ENCODE peak calls at places on chromosomes 5 and 9, in eight cellular contexts. R is suprapubic skin; G is esophagus squamous epithelium; S is left ventricle myocardium inferior; H is fibroblast of lung; V is CD4-positive, CD25-positive, alpha-beta regulatory T cell; Z is hepatocyte; Y is CD4-positive, alpha-beta memory T cell. O is an unnamed sample.

GRCh38 chr9:116355153-116355827 is 201.7 kb downstream of the PAPPA start:
- DNase-seq in R (no peak), G (no peak), S (no peak), H (peak; percentile 49), V (no peak), Z (peak; percentile 19), Y (no peak), O (no peak)

GRCh38 chr9:96587295-96587694 is 32.3 kb downstream of the CDC14B start:
- DNase-seq in R (no peak), G (no peak), S (no peak), H (no peak), V (no peak), Z (no peak), Y (no peak), O (no peak)

GRCh38 chr5:17180957-17181723 is 36.3 kb upstream of the BASP1 start:
- DNase-seq in R (no peak), G (no peak), S (no peak), H (peak; percentile 93), V (no peak), Z (peak; percentile 81), Y (no peak), O (no peak)

GRCh38 chr5:116572375-116573278 is 2.0 kb downstream of the SEMA6A start:
- DNase-seq in R (peak; percentile 71), G (no peak), S (peak; percentile 39), H (peak; percentile 14), V (no peak), Z (peak; percentile 59), Y (no peak), O (no peak)

GRCh38 chr9:134950811-134951210 is 33.1 kb upstream of the FCN1 start:
- DNase-seq in R (peak; percentile 31), G (no peak), S (no peak), H (no peak), V (no peak), Z (no peak), Y (no peak), O (no peak)

GRCh38 chr9:2602704-2603116 is 18.9 kb upstream of the VLDLR start:
- DNase-seq in R (no peak), G (no peak), S (no peak), H (no peak), V (no peak), Z (peak; percentile 15), Y (no peak), O (no peak)

GRCh38 chr9:75142208-75142607 is 53.9 kb downstream of the OSTF1 start:
- DNase-seq in R (no peak), G (no peak), S (no peak), H (no peak), V (no peak), Z (no peak), Y (no peak), O (no peak)

GRCh38 chr9:3285365-3286161 is 240.2 kb downstream of the RFX3 start:
- DNase-seq in R (no peak), G (no peak), S (no peak), H (no peak), V (no peak), Z (no peak), Y (no peak), O (no peak)

GRCh38 chr9:121995997-121996396 is 97.1 kb downstream of the TTLL11 start:
- DNase-seq in R (no peak), G (no peak), S (no peak), H (no peak), V (no peak), Z (no peak), Y (no peak), O (no peak)

GRCh38 chr5:84445049-84445685 is 60.5 kb upstream of the EDIL3 start:
- DNase-seq in R (no peak), G (no peak), S (no peak), H (no peak), V (no peak), Z (no peak), Y (no peak), O (no peak)

GRCh38 chr5:138360941-138361452 is 8.5 kb downstream of the KDM3B start:
- DNase-seq in R (no peak), G (no peak), S (no peak), H (no peak), V (no peak), Z (no peak), Y (no peak), O (no peak)

GRCh38 chr5:170287532-170287931 is 10.0 kb downstream of the LCP2 start:
- DNase-seq in R (no peak), G (no peak), S (peak; percentile 58), H (peak; percentile 42), V (no peak), Z (no peak), Y (no peak), O (no peak)

GRCh38 chr5:78964889-78965288 is 20.2 kb downstream of the ARSB start:
- DNase-seq in R (no peak), G (no peak), S (no peak), H (peak; percentile 82), V (no peak), Z (peak; percentile 71), Y (no peak), O (no peak)

DNA sequence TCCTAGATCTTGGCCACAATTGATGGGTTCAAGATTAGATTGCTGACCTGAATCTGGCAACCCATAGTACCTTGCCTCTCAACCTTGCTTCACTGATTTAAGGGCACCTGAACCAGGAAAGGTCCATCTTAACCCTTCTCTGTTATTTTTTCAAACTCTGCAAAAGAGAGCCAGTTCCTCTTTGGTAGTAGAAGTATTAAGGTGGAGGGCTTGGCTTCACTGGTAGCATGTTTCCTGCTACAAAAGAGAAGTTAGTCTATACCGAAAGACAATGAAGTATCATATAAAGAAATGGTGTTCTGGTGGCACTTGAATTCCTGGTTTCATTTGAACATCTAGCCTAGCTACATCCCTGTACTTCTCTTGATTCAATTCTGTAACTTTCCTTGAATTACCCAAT is 8.5 kb downstream of the ALG2 start:
- DNase-seq in R (no peak), G (no peak), S (no peak), H (no peak), V (no peak), Z (no peak), Y (no peak), O (no peak)
- H3K4me3 ChIP-seq in R (no peak overlapping the region), G (no peak overlapping the region), S (no peak overlapping the region), H (no peak overlapping the region), V (no peak overlapping the region), Z (no peak overlapping the region), Y (no peak overlapping the region), O (no peak overlapping the region)

DNA sequence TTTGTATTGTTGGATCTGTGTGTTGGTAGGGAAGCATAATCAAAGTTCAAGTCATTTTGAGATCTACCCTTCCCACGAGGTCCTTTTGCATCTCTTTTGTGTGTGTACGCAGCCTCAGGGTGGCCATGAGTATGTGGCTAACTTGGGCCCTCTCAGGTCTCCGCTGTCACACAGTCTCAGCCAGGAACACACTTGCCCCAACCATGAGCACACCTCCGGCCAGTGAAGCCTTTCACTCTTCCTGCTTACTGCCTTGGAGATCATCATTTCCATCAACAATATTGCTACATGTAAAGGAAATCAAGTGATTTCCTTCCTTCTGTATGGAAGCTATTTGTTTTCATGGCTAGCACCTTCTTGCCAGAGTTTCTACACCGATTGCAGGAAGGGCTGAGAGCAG is 13.9 kb downstream of the ZNF346 start:
- DNase-seq in R (no peak), G (no peak), S (no peak), H (no peak), V (no peak), Z (no peak), Y (no peak), O (no peak)
- H3K4me1 ChIP-seq in R (peaks cover 6% of the 10 kb centered on the region), G (no peaks in the 10 kb centered on the region), S (peaks cover 6% of the 10 kb centered on the region), H (no peaks in the 10 kb centered on the region), V (no peaks in the 10 kb centered on the region), Z (peaks cover 4% of the 10 kb centered on the region), Y (no peaks in the 10 kb centered on the region), O (peaks cover 5% of the 10 kb centered on the region)

DNA sequence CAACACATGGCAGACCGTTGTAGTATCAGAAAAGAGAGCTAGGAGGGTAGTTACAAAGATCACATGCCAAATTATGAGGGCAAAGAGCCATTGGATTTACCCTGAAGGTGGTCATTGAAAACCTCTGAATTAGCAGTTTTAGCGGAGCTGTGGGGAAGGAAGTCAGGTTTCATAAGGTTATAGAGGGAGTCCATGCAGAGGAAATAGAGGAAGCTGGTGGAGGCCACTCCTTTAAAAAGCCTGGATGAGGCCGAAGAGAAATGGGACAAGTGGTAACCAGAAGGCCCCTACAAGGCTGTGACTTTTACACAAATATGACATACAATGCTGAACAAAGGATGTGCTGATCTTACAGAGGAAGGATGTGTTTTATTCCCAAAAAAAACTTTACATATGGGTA is 13.2 kb downstream of the DOCK8 start:
- DNase-seq in R (no peak), G (no peak), S (no peak), H (no peak), V (no peak), Z (no peak), Y (no peak), O (no peak)
- H3K27ac ChIP-seq in R (no peak overlapping the region), G (no peak overlapping the region), S (no peak overlapping the region), H (no peak overlapping the region), V (no peak overlapping the region), Z (no peak overlapping the region), Y (no peak overlapping the region), O (no peak overlapping the region)

GRCh38 chr5:111755264-111755941 is 1.6 kb downstream of the NREP start:
- DNase-seq in R (no peak), G (no peak), S (no peak), H (no peak), V (no peak), Z (no peak), Y (no peak), O (no peak)

GRCh38 chr5:111754190-111754589 is 2.8 kb downstream of the NREP start:
- DNase-seq in R (no peak), G (no peak), S (no peak), H (no peak), V (no peak), Z (no peak), Y (no peak), O (no peak)

GRCh38 chr5:111756701-111757581 is at the start of gene NREP:
- DNase-seq in R (peak; percentile 92), G (peak; percentile 34), S (peak; percentile 93), H (peak; percentile 97), V (peak; percentile 11), Z (peak; percentile 98), Y (no peak), O (peak; percentile 85)

GRCh38 chr5:111757582-111758283 is 739 bp upstream of the NREP start:
- DNase-seq in R (peak; percentile 92), G (peak; percentile 34), S (peak; percentile 97), H (peak; percentile 97), V (peak; percentile 15), Z (peak; percentile 89), Y (peak; percentile 70), O (peak; percentile 88)

DNA sequence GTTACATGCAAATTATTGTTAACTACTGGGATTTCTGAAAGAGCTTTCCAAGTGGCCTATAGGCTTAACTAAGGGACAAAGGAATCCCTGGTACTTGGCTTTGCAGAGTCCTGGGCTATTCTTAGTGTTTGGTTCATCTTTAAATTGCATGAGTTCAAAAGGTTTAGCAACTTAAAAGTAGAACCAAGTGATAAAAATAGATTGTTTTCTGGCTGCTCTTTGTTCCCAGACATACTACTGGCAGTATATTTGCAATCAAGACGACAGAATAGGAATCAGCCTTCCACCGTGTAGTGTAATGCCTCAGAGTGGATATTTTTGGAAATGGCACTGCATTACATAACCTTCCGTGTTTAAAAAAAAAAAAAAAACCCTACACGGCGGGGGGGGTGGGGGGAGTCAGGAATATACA is 1.0 kb downstream of the NREP start:
- DNase-seq in R (no peak), G (no peak), S (no peak), H (peak; percentile 64), V (no peak), Z (no peak), Y (no peak), O (no peak)
- H3K4me3 ChIP-seq in R (peak overlapping the region; percentile 60), G (peak overlapping the region; percentile 76), S (peak overlapping the region; percentile 80), H (peak overlapping the region; percentile 90), V (no peak overlapping the region), Z (peak overlapping the region; percentile 93), Y (no peak overlapping the region), O (no peak overlapping the region)